ENCODE peak calls at places on chromosomes 3 and 15, in ten cellular contexts. O is Panc1, Q is transverse colon, A is GM23338, Y is breast epithelium, I is HL-60, L is K562, V is spleen, J is upper lobe of left lung, E is stomach. G is an unnamed sample.

GRCh38 chr3:56323986-56324420 is 144.3 kb downstream of the ERC2 start:
- DNase-seq in Y (no peak), A (no peak), J (no peak), Q (no peak), E (no peak), V (no peak), I (no peak), O (no peak), L (peak; percentile 20), G (peak; percentile 74)

GRCh38 chr3:46008058-46008457 is 12.4 kb upstream of the FYCO1 start:
- DNase-seq in Q (no peak), Y (no peak), L (no peak), J (no peak), A (no peak), V (no peak), O (no peak), E (no peak), I (no peak), G (no peak)

GRCh38 chr3:40853474-40853873 is 328.7 kb downstream of the ZNF621 start:
- DNase-seq in E (no peak), I (no peak), O (no peak), Q (no peak), J (no peak), L (no peak), V (no peak), Y (no peak), A (no peak), G (peak; percentile 37)

GRCh38 chr15:55552926-55553325 is 35.2 kb downstream of the PYGO1 start:
- DNase-seq in A (peak; percentile 34), J (peak; percentile 26), O (no peak), Q (no peak), L (no peak), V (no peak), Y (no peak), I (no peak), E (no peak), G (no peak)

GRCh38 chr3:52873433-52874159 is 23.8 kb downstream of the STIMATE start:
- DNase-seq in O (no peak), A (peak; percentile 41), L (peak; percentile 22), V (no peak), Y (no peak), I (no peak), Q (no peak), J (no peak), E (no peak), G (no peak)

GRCh38 chr3:184334470-184335158 is 2.8 kb upstream of the FAM131A start:
- DNase-seq in E (no peak), O (peak; percentile 87), J (no peak), L (peak; percentile 62), A (no peak), Q (no peak), I (no peak), V (no peak), Y (no peak), G (no peak)

GRCh38 chr3:120554727-120555660 is 41.1 kb upstream of the NDUFB4 start:
- DNase-seq in J (no peak), Q (no peak), L (no peak), I (no peak), O (no peak), V (no peak), E (no peak), A (no peak), Y (no peak), G (no peak)

GRCh38 chr3:23623841-23624240 is 181.9 kb upstream of the UBE2E1 start:
- DNase-seq in Y (no peak), O (no peak), E (no peak), A (no peak), V (no peak), L (no peak), J (no peak), I (no peak), Q (no peak), G (no peak)

GRCh38 chr3:51940648-51941421 is 869 bp downstream of the RRP9 start:
- DNase-seq in E (no peak), Q (no peak), Y (no peak), I (no peak), A (no peak), L (no peak), V (peak; percentile 55), O (no peak), J (peak; percentile 22), G (no peak)

GRCh38 chr3:126523745-126524428 is at the start of gene CHST13:
- DNase-seq in V (peak; percentile 89), O (no peak), I (no peak), E (peak; percentile 46), L (peak; percentile 34), Y (no peak), A (peak; percentile 86), J (peak; percentile 50), Q (peak; percentile 86), G (no peak)

GRCh38 chr3:30370681-30371271 is 235.6 kb upstream of the TGFBR2 start:
- DNase-seq in I (no peak), A (no peak), Y (no peak), Q (no peak), L (no peak), J (no peak), E (no peak), O (no peak), V (no peak), G (no peak)

GRCh38 chr3:132593950-132594328 is 3.1 kb upstream of the ACKR4 start:
- DNase-seq in Q (no peak), A (no peak), L (no peak), I (no peak), Y (no peak), V (no peak), E (no peak), O (peak; percentile 8), J (no peak), G (no peak)

GRCh38 chr3:188900421-188900941 is 271.3 kb upstream of the TPRG1 start:
- DNase-seq in J (no peak), Y (no peak), I (no peak), L (no peak), O (peak; percentile 77), A (no peak), Q (no peak), V (no peak), E (no peak), G (no peak)

GRCh38 chr15:48646364-48646763 is 855 bp upstream of the FBN1 start:
- DNase-seq in E (no peak), V (no peak), O (no peak), Q (no peak), J (no peak), A (peak; percentile 27), I (no peak), L (no peak), Y (no peak), G (no peak)

GRCh38 chr3:169146866-169147245 is 516.7 kb downstream of the MECOM start:
- DNase-seq in J (no peak), Q (no peak), V (no peak), O (no peak), I (no peak), Y (no peak), E (no peak), A (no peak), L (peak; percentile 22), G (no peak)

GRCh38 chr15:60004019-60004845 is at the start of gene FOXB1:
- DNase-seq in Y (no peak), V (no peak), E (no peak), O (no peak), L (no peak), I (peak; percentile 16), Q (no peak), A (peak; percentile 95), J (no peak), G (no peak)

GRCh38 chr3:48407542-48408099 is 22.3 kb downstream of the PLXNB1 start:
- DNase-seq in Y (peak; percentile 19), O (no peak), Q (no peak), I (no peak), V (peak; percentile 35), L (no peak), J (peak; percentile 10), A (no peak), E (no peak), G (no peak)
- TF ChIP-seq POLR2AphosphoS5 in Y (no peak), O (no peak), Q (no peak), I (no peak), V (no peak), L (no peak), J (no peak), A (no peak), E (no peak), G (no peak)

DNA sequence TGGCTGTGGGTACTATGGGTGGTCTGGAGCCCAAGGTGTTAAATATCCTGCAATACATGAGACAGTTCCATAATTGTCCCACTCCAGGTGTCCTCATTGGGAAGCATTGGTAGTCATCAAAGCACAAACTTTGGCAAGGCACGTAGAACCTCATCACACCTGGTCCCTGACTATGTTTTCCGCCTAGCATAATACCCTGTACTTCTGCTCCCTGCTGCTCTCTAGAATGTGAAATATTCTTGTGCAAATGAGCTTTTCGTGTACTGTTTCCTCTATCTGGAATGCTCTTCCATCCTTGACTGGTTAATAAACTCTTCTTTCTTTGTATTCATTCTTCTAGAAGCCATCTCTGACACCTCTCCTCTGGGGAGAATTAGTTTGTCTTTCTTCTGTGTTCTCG is 103.2 kb downstream of the EBLN2 start:
- DNase-seq in L (no peak), A (peak; percentile 12), O (no peak), Q (no peak), I (no peak), V (no peak), J (no peak), Y (no peak), E (no peak), G (no peak)
- TF ChIP-seq CTCF in L (no peak), A (no peak), O (no peak), Q (no peak), I (no peak), V (no peak), J (no peak), Y (no peak), E (no peak), G (no peak)

DNA sequence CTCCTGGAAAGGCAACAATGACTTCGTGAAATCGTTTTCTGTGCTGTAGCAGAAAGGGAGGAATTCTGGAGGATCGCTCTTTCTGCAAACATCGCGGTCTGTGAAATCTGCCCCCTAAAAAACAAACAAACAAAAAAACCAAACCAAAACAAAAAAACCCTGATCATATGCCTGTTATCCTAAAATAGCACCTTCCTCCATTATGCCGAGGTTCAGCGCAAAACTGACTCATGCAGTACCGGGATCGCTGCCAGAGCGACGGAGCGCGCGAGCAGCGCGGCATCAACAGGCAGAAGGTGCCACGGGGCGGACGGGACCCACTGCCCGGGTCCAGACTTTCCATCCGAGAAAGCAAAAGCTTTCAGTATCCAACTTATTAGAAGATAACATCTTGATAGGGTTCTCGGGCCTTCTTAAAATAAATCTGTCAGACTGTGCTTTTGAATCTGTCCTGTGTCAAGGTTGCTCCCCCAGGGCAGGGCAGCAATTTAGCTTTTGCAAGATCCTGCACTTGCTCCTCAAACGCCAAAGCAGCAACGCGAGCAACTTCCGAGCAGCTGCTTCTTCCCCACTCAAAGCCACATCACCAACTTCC is 156.0 kb downstream of the FGF12 start:
- DNase-seq in L (no peak), Y (peak; percentile 65), J (peak; percentile 26), I (no peak), Q (no peak), V (no peak), A (no peak), O (peak; percentile 17), E (peak; percentile 54), G (no peak)
- TF ChIP-seq POLR2AphosphoS5 in L (no peak), Y (no peak), J (no peak), I (no peak), Q (no peak), V (no peak), A (no peak), O (no peak), E (no peak), G (no peak)

DNA sequence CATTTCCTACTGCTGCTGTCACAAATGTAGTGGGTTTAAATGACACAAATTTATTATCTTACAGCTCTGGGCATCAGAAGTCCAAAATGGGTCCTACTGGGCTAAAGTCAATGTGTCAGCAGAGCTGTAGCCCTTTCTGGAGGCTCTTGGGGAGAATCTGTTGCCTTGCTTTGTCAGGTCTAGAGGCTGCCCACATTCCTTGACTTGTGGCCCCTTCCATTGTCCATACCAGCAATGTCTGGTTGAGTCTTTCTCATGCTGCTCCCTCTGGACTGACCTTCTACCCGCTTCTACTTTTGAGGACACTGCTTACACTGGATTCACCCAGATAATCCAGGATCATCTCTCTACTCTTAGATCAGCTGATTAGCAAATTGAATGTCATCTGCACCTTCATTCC is 3.0 kb downstream of the IL12A start:
- DNase-seq in A (no peak), J (no peak), L (no peak), Q (no peak), O (no peak), Y (no peak), V (no peak), E (no peak), I (no peak), G (peak; percentile 78)
- TF ChIP-seq CTCF in A (no peak), J (no peak), L (no peak), Q (no peak), O (no peak), Y (no peak), V (no peak), E (no peak), I (no peak), G (no peak)

G was measured in esophagus muscularis mucosa.